ENCODE peak calls at places on chromosomes 6 and 20, in nine cellular contexts. Y, O, J, C, I, U, Q, S and H are unnamed samples.

GRCh38 chr6:127148511-127148910 is 30.0 kb downstream of the RSPO3 start:
- DNase-seq in S (no peak), U (no peak), Q (no peak), J (peak; percentile 50), C (no peak), I (no peak), Y (no peak), O (no peak), H (no peak)

GRCh38 chr6:39808934-39809333 is 16.8 kb downstream of the DAAM2 start:
- DNase-seq in Q (no peak), O (no peak), Y (no peak), J (no peak), U (no peak), S (no peak), C (no peak), I (no peak), H (no peak)

GRCh38 chr6:13614126-13614925 is 809 bp upstream of the NOL7 start:
- DNase-seq in U (no peak), O (peak; percentile 34), Q (peak; percentile 35), Y (no peak), J (peak; percentile 74), C (peak; percentile 11), I (no peak), S (peak; percentile 72), H (no peak)

GRCh38 chr6:56992053-56992452 is 37.1 kb downstream of the BEND6 start:
- DNase-seq in I (no peak), J (no peak), O (no peak), U (no peak), Y (no peak), S (no peak), C (no peak), Q (no peak), H (no peak)

GRCh38 chr6:73471686-73472290 is 10.3 kb downstream of the MTO1 start:
- DNase-seq in S (no peak), Q (no peak), U (peak; percentile 58), Y (no peak), I (no peak), O (no peak), J (no peak), C (no peak), H (no peak)

GRCh38 chr6:133741375-133741861 is 147.5 kb upstream of the TCF21 start:
- DNase-seq in S (no peak), U (no peak), J (no peak), C (no peak), Q (no peak), Y (no peak), O (no peak), I (peak; percentile 13), H (no peak)

GRCh38 chr20:50318709-50319108 is 128.1 kb downstream of the CEBPB start:
- DNase-seq in Y (no peak), C (no peak), J (no peak), Q (no peak), U (no peak), O (no peak), S (no peak), I (no peak), H (no peak)

GRCh38 chr6:30881987-30882763 is 2.1 kb upstream of the DDR1 start:
- DNase-seq in O (peak; percentile 28), Y (no peak), U (no peak), Q (no peak), S (no peak), J (no peak), I (peak; percentile 77), C (no peak), H (no peak)

GRCh38 chr6:111591370-111591900 is 14.2 kb downstream of the TRAF3IP2 start:
- DNase-seq in C (peak; percentile 74), S (peak; percentile 74), Y (peak; percentile 86), O (no peak), J (peak; percentile 98), Q (no peak), I (peak; percentile 100), U (no peak), H (no peak)

GRCh38 chr20:61185841-61186601 is 66.0 kb upstream of the CDH4 start:
- DNase-seq in O (no peak), U (no peak), I (peak; percentile 98), S (peak; percentile 31), Y (no peak), C (no peak), Q (no peak), J (no peak), H (no peak)

GRCh38 chr6:12136905-12137304 is 124.8 kb downstream of the HIVEP1 start:
- DNase-seq in C (no peak), J (no peak), S (no peak), I (peak; percentile 77), Q (no peak), U (no peak), Y (no peak), O (no peak), H (no peak)

GRCh38 chr20:48738399-48739304 is 89.1 kb downstream of the PREX1 start:
- DNase-seq in C (no peak), S (no peak), O (no peak), Q (peak; percentile 50), J (no peak), Y (no peak), U (peak; percentile 92), I (no peak), H (no peak)

GRCh38 chr6:133202610-133203343 is 38.4 kb upstream of the EYA4 start:
- DNase-seq in Q (no peak), C (no peak), Y (no peak), O (no peak), U (no peak), I (peak; percentile 87), J (no peak), S (no peak), H (no peak)

GRCh38 chr6:22221630-22222029 is 75.2 kb downstream of the PRL start:
- DNase-seq in C (no peak), Q (no peak), I (no peak), U (no peak), Y (no peak), J (no peak), O (no peak), S (no peak), H (no peak)

GRCh38 chr6:136608991-136609390 is 58.8 kb upstream of the MAP7 start:
- DNase-seq in C (no peak), J (no peak), I (peak; percentile 94), Q (no peak), Y (no peak), U (no peak), O (no peak), S (no peak), H (no peak)

GRCh38 chr6:81565071-81565470 is 187.4 kb downstream of the TENT5A start:
- DNase-seq in J (no peak), U (no peak), S (no peak), I (no peak), Q (no peak), O (no peak), Y (no peak), C (no peak), H (no peak)

GRCh38 chr6:151436814-151437213 is 15.1 kb downstream of the RMND1 start:
- DNase-seq in O (no peak), C (no peak), Y (no peak), S (no peak), Q (no peak), U (no peak), J (no peak), I (peak; percentile 48), H (no peak)

GRCh38 chr20:34643919-34644318 is 33.0 kb downstream of the PIGU start:
- DNase-seq in Q (no peak), J (no peak), S (no peak), O (no peak), C (no peak), Y (no peak), I (peak; percentile 91), U (no peak), H (no peak)

GRCh38 chr20:9244811-9245210 is 175.9 kb downstream of the PLCB4 start:
- DNase-seq in C (no peak), U (no peak), S (no peak), I (no peak), O (no peak), J (no peak), Y (no peak), Q (no peak), H (no peak)

GRCh38 chr20:9246731-9247130 is 177.8 kb downstream of the PLCB4 start:
- DNase-seq in I (no peak), S (no peak), C (no peak), O (no peak), Q (no peak), J (no peak), U (no peak), Y (no peak), H (no peak)

GRCh38 chr20:9241721-9242427 is 173.0 kb downstream of the PLCB4 start:
- DNase-seq in S (no peak), Y (no peak), O (no peak), I (peak; percentile 45), Q (no peak), C (no peak), U (no peak), J (no peak), H (no peak)

GRCh38 chr20:9236408-9236912 is 167.6 kb downstream of the PLCB4 start:
- DNase-seq in Y (no peak), C (no peak), I (no peak), S (no peak), O (no peak), J (no peak), Q (no peak), U (no peak), H (no peak)

GRCh38 chr20:9241232-9241692 is 172.4 kb downstream of the PLCB4 start:
- DNase-seq in I (peak; percentile 54), C (no peak), S (no peak), O (no peak), U (no peak), Y (no peak), Q (no peak), J (no peak), H (no peak)
- H3K36me3 ChIP-seq in I (no peaks in the 10 kb centered on the region), C (no peaks in the 10 kb centered on the region), S (no peaks in the 10 kb centered on the region), O (no peaks in the 10 kb centered on the region), U (no peaks in the 10 kb centered on the region), Y (no peaks in the 10 kb centered on the region), Q (no peaks in the 10 kb centered on the region), J (no peaks in the 10 kb centered on the region), H (no peaks in the 10 kb centered on the region)

GRCh38 chr6:155936551-155936950 is 480.9 kb upstream of the NOX3 start:
- DNase-seq in C (no peak), I (no peak), J (no peak), Q (no peak), U (no peak), O (peak; percentile 16), S (no peak), Y (no peak), H (no peak)
- H3K9me3 ChIP-seq in C (no peaks in the 10 kb centered on the region), I (peaks cover 2% of the 10 kb centered on the region), J (no peaks in the 10 kb centered on the region), Q (no peaks in the 10 kb centered on the region), U (no peaks in the 10 kb centered on the region), O (no peaks in the 10 kb centered on the region), S (no peaks in the 10 kb centered on the region), Y (no peaks in the 10 kb centered on the region), H (no peaks in the 10 kb centered on the region)

DNA sequence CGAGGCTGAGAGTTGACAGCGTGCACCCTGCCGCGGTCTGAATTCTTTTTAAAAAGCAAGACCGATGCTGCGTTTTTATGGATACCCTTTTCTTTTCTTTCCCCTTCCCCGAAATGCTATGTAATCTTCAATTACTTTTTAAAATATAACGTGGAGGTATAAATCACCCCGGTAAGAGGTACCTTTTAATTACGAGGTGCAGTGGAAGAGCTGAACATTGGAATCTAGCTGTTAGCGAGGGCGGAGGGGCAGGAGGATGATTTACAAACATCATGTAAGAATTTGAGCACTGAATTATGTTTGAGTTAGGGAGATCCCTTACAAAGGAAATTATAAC is 1.2 kb downstream of the EYA2 start:
- DNase-seq in O (no peak), I (no peak), Q (no peak), C (no peak), U (no peak), S (no peak), Y (no peak), J (no peak), H (no peak)
- H3K36me3 ChIP-seq in O (no peaks in the 10 kb centered on the region), I (no peaks in the 10 kb centered on the region), Q (no peaks in the 10 kb centered on the region), C (no peaks in the 10 kb centered on the region), U (no peaks in the 10 kb centered on the region), S (no peaks in the 10 kb centered on the region), Y (no peaks in the 10 kb centered on the region), J (no peaks in the 10 kb centered on the region), H (no peaks in the 10 kb centered on the region)

GRCh38 chr20:7650081-7650480 is 290.2 kb downstream of the HAO1 start:
- DNase-seq in S (no peak), Q (no peak), J (no peak), U (no peak), O (no peak), C (no peak), Y (no peak), I (no peak), H (no peak)
- H3K9me3 ChIP-seq in S (no peaks in the 10 kb centered on the region), Q (no peaks in the 10 kb centered on the region), J (no peaks in the 10 kb centered on the region), U (peaks cover 1% of the 10 kb centered on the region), O (no peaks in the 10 kb centered on the region), C (no peaks in the 10 kb centered on the region), Y (no peaks in the 10 kb centered on the region), I (peaks cover 2% of the 10 kb centered on the region), H (no peaks in the 10 kb centered on the region)